ENCODE peak calls at places on chromosomes 7 and 10, in eight cellular contexts. K, J, E, R, C, Y, M and V are unnamed samples. For H3K4me1, the result is how much of the 10 kb centered on the place peaks cover.

GRCh38 chr10:99760321-99760720 is 22.1 kb upstream of the ABCC2 start:
- DNase-seq in Y (no peak), J (no peak), R (peak), C (no peak), E (no peak), K (no peak), M (no peak), V (no peak)

GRCh38 chr7:101936612-101937231 is 119.3 kb downstream of the CUX1 start:
- DNase-seq in M (peak), C (peak), E (no peak), K (peak), J (peak), R (no peak), Y (peak), V (no peak)

GRCh38 chr7:64999165-65000004 is 7.1 kb downstream of the ERV3-1 start:
- DNase-seq in Y (no peak), E (peak), C (peak), J (no peak), K (peak), R (peak), M (peak), V (peak)

GRCh38 chr7:55206235-55207029 is 158.7 kb upstream of the LANCL2 start:
- DNase-seq in J (no peak), R (no peak), C (no peak), E (no peak), M (no peak), Y (no peak), K (no peak), V (no peak)

GRCh38 chr7:115352375-115352774 is 430.5 kb downstream of the MDFIC start:
- DNase-seq in M (no peak), K (peak), R (peak), C (no peak), J (no peak), Y (no peak), E (no peak), V (no peak)

GRCh38 chr7:149804106-149804505 is 30.7 kb upstream of the ZNF467 start:
- DNase-seq in C (no peak), J (no peak), M (no peak), E (no peak), R (no peak), K (no peak), Y (no peak), V (no peak)

GRCh38 chr7:105163718-105164117 is 149.7 kb downstream of the KMT2E start:
- DNase-seq in Y (no peak), M (no peak), R (no peak), C (no peak), K (no peak), J (no peak), E (no peak), V (no peak)

GRCh38 chr7:50307368-50308012 is 3.0 kb downstream of the IKZF1 start:
- DNase-seq in K (no peak), Y (peak), C (no peak), R (no peak), E (no peak), J (no peak), M (no peak), V (no peak)

GRCh38 chr7:137539111-137539715 is 195.7 kb upstream of the PTN start:
- DNase-seq in R (peak), Y (no peak), E (no peak), K (peak), C (no peak), M (no peak), J (no peak), V (no peak)

GRCh38 chr7:91571601-91572000 is 307.4 kb downstream of the FZD1 start:
- DNase-seq in M (no peak), J (no peak), Y (no peak), R (no peak), C (no peak), K (no peak), E (no peak), V (no peak)

GRCh38 chr7:41003031-41003925 is 699.6 kb downstream of the INHBA start:
- DNase-seq in Y (peak), K (peak), M (peak), R (peak), J (peak), E (no peak), C (peak), V (peak)

GRCh38 chr7:151123485-151124204 is 37.4 kb downstream of the AGAP3 start:
- DNase-seq in M (peak), K (peak), R (peak), J (peak), C (peak), E (peak), Y (peak), V (peak)

DNA sequence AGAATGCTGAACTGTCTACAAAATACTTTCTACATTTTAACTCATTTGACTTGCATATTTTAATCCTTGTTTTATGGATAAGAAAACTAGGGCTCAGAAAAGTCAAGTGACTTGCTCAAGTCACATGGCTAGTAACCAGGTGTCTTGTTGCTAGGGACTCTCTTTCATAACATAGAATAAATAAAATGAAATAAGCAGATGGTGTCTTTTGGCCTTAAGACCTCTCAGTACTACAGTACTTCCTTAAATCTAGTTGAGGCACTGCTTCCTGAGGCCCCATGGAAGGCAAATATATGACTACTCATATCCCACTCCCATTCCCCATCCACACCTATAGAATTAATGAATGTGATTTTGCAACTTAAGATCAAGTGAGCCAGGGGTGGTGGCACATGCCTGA is 87.9 kb downstream of the CDK6 start:
- DNase-seq in K (no peak), J (no peak), E (no peak), C (no peak), Y (no peak), M (no peak), R (no peak), V (no peak)
- H3K4me1 ChIP-seq in K (under half), J (under half), E (under half), C (under half), Y (under half), M (under half), R (half or more), V (under half)

GRCh38 chr7:538764-539685 is 19.4 kb upstream of the PDGFA start:
- DNase-seq in M (no peak), E (no peak), Y (peak), J (peak), C (no peak), R (peak), K (no peak), V (no peak)
- H3K27ac ChIP-seq in M (no peak), E (no peak), Y (peak), J (peak), C (no peak), R (peak), K (no peak), V (peak)

GRCh38 chr10:71772832-71773220 is 494 bp downstream of the VSIR start:
- DNase-seq in M (no peak), C (peak), K (no peak), J (no peak), R (no peak), E (no peak), Y (peak), V (no peak)
- H3K4me1 ChIP-seq in M (half or more), C (under half), K (under half), J (under half), R (under half), E (half or more), Y (half or more), V (under half)

GRCh38 chr7:110929514-110930258 is 161.2 kb upstream of the LRRN3 start:
- DNase-seq in M (no peak), J (no peak), Y (no peak), R (no peak), C (no peak), K (no peak), E (no peak), V (no peak)
- H3K27ac ChIP-seq in M (no peak), J (no peak), Y (no peak), R (no peak), C (no peak), K (no peak), E (no peak), V (no peak)

GRCh38 chr7:7738177-7738576 is 19.8 kb upstream of the RPA3 start:
- DNase-seq in C (no peak), K (no peak), J (no peak), E (no peak), Y (no peak), M (no peak), R (no peak), V (no peak)

GRCh38 chr7:7731732-7732131 is 13.3 kb upstream of the RPA3 start:
- DNase-seq in K (no peak), C (no peak), E (no peak), Y (no peak), R (no peak), M (no peak), J (no peak), V (no peak)

GRCh38 chr7:7737674-7738073 is 19.3 kb upstream of the RPA3 start:
- DNase-seq in E (no peak), J (no peak), K (no peak), M (no peak), R (no peak), Y (no peak), C (no peak), V (no peak)

GRCh38 chr7:7736671-7737070 is 18.3 kb upstream of the RPA3 start:
- DNase-seq in K (no peak), M (no peak), R (no peak), C (no peak), E (no peak), J (no peak), Y (no peak), V (no peak)

GRCh38 chr7:7732566-7733290 is 14.3 kb upstream of the RPA3 start:
- DNase-seq in C (no peak), M (no peak), Y (no peak), R (no peak), J (no peak), E (no peak), K (peak), V (no peak)
- H3K4me1 ChIP-seq in C (under half), M (under half), Y (under half), R (under half), J (under half), E (half or more), K (under half), V (under half)

GRCh38 chr10:132588301-132589013 is 50.9 kb downstream of the INPP5A start:
- DNase-seq in K (peak), R (no peak), J (peak), E (no peak), C (no peak), Y (no peak), M (no peak), V (peak)

GRCh38 chr10:132586731-132587130 is 49.1 kb downstream of the INPP5A start:
- DNase-seq in J (peak), E (no peak), R (no peak), Y (no peak), C (no peak), M (no peak), K (no peak), V (no peak)

GRCh38 chr10:132589015-132589414 is 51.4 kb downstream of the INPP5A start:
- DNase-seq in C (no peak), M (no peak), R (no peak), J (no peak), K (no peak), Y (no peak), E (no peak), V (no peak)

GRCh38 chr10:132585732-132586722 is 48.4 kb downstream of the INPP5A start:
- DNase-seq in Y (no peak), M (no peak), K (peak), J (peak), C (no peak), E (no peak), R (no peak), V (no peak)

GRCh38 chr10:132587175-132587574 is 49.6 kb downstream of the INPP5A start:
- DNase-seq in J (no peak), M (no peak), R (no peak), E (no peak), K (no peak), C (no peak), Y (no peak), V (no peak)
- H3K27ac ChIP-seq in J (no peak), M (no peak), R (no peak), E (no peak), K (peak), C (no peak), Y (peak), V (no peak)

GRCh38 chr7:90512841-90513254 is 43.4 kb downstream of the PTTG1IP2 start:
- DNase-seq in R (no peak), J (no peak), C (no peak), Y (no peak), E (no peak), M (no peak), K (no peak), V (no peak)

GRCh38 chr7:90520484-90520883 is 51.0 kb downstream of the PTTG1IP2 start:
- DNase-seq in C (no peak), R (peak), M (no peak), K (peak), Y (no peak), J (no peak), E (no peak), V (no peak)

GRCh38 chr7:90516257-90516656 is 46.8 kb downstream of the PTTG1IP2 start:
- DNase-seq in C (no peak), J (no peak), K (no peak), M (no peak), E (no peak), Y (no peak), R (no peak), V (no peak)

DNA sequence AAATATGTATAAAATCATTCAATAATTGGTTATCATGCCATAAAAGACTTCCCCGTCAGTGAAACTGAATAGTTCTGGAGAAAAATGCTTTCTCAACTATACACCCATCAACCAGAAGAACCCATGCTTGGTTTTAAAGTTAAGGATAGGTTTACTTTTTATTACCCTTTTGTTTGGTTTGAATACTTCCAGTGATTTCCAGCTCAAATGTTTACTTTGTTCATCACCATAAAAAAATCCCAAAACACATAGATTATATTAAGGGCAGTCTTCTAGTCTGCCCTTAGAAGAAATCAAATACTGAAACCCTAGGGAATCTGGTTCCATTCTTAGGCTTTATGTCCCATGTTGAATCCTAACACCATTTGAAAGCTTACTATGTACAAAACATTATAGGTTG is 49.2 kb downstream of the PTTG1IP2 start:
- DNase-seq in Y (no peak), J (no peak), C (no peak), M (no peak), E (no peak), R (no peak), K (no peak), V (no peak)
- H3K4me1 ChIP-seq in Y (under half), J (under half), C (under half), M (under half), E (under half), R (under half), K (under half), V (under half)